ENCODE peak calls at places on chromosomes 5 and 9, in four cellular contexts. O is spleen, Y is sigmoid colon, L is heart left ventricle. C is an unnamed sample.

GRCh38 chr5:160846642-160847041 is 5.4 kb downstream of the ATP10B start:
- DNase-seq in O (no peak), L (no peak), Y (no peak), C (no peak)

GRCh38 chr9:114400219-114400618 is 12.4 kb upstream of the AKNA start:
- DNase-seq in L (no peak), Y (no peak), O (no peak), C (no peak)

GRCh38 chr5:141785135-141785534 is 93.1 kb downstream of the PCDH1 start:
- DNase-seq in Y (no peak), O (peak; percentile 52), L (no peak), C (peak; percentile 56)

GRCh38 chr5:118548761-118549160 is 439.6 kb downstream of the DTWD2 start:
- DNase-seq in L (no peak), Y (no peak), O (no peak), C (no peak)

GRCh38 chr9:120343416-120343815 is 236.6 kb downstream of the CDK5RAP2 start:
- DNase-seq in L (no peak), O (no peak), Y (no peak), C (no peak)

GRCh38 chr9:81787747-81788632 is 98.6 kb upstream of the TLE1 start:
- DNase-seq in O (no peak), Y (peak; percentile 64), L (no peak), C (no peak)

GRCh38 chr9:95880011-95880690 is 4.7 kb downstream of the ERCC6L2 start:
- DNase-seq in L (no peak), Y (no peak), O (no peak), C (no peak)

GRCh38 chr9:131043097-131043496 is 34.1 kb downstream of the LAMC3 start:
- DNase-seq in O (no peak), L (peak; percentile 37), Y (no peak), C (peak; percentile 57)

GRCh38 chr9:83935276-83935890 is 14.2 kb upstream of the KIF27 start:
- DNase-seq in L (no peak), Y (no peak), O (no peak), C (no peak)

GRCh38 chr9:12403721-12404120 is 289.5 kb upstream of the TYRP1 start:
- DNase-seq in L (no peak), Y (no peak), O (no peak), C (no peak)

GRCh38 chr5:156475831-156476551 is 149.0 kb downstream of the SGCD start:
- DNase-seq in L (no peak), Y (peak; percentile 84), O (no peak), C (no peak)

GRCh38 chr9:120886490-120886967 is 9.5 kb upstream of the PHF19 start:
- DNase-seq in L (no peak), O (no peak), Y (peak; percentile 80), C (no peak)

GRCh38 chr9:99948896-99949295 is 42.4 kb downstream of the STX17 start:
- DNase-seq in L (no peak), O (no peak), Y (no peak), C (no peak)

GRCh38 chr9:132479733-132480132 is 69.7 kb downstream of the CFAP77 start:
- DNase-seq in L (no peak), Y (no peak), O (no peak), C (no peak)

GRCh38 chr5:9833871-9834270 is 203.7 kb upstream of the TAS2R1 start:
- DNase-seq in Y (no peak), O (no peak), L (no peak), C (no peak)

GRCh38 chr5:151480384-151480783 is 33.0 kb downstream of the SLC36A1 start:
- DNase-seq in L (no peak), Y (no peak), O (no peak), C (no peak)

GRCh38 chr5:160333726-160334125 is 21.4 kb upstream of the CCNJL start:
- DNase-seq in O (no peak), Y (peak; percentile 13), L (no peak), C (no peak)

GRCh38 chr5:107564896-107565295 is 105.8 kb downstream of the EFNA5 start:
- DNase-seq in L (no peak), Y (no peak), O (no peak), C (no peak)

GRCh38 chr9:114078021-114078780 is at the start of gene AMBP:
- DNase-seq in O (peak; percentile 61), L (no peak), Y (no peak), C (no peak)

GRCh38 chr5:169629847-169630548 is 7.1 kb upstream of the DOCK2 start:
- DNase-seq in Y (no peak), O (no peak), L (no peak), C (no peak)

GRCh38 chr5:83085106-83085505 is 7.8 kb downstream of the XRCC4 start:
- DNase-seq in L (no peak), Y (no peak), O (no peak), C (no peak)

GRCh38 chr5:172881691-172882370 is 47.8 kb downstream of the ERGIC1 start:
- DNase-seq in L (no peak), O (no peak), Y (no peak), C (no peak)

GRCh38 chr9:19409406-19410194 is 791 bp downstream of the ACER2 start:
- DNase-seq in Y (peak; percentile 67), O (peak; percentile 83), L (peak; percentile 67), C (peak; percentile 31)

GRCh38 chr9:121770415-121771273 is 119.2 kb downstream of the DAB2IP start:
- DNase-seq in L (peak; percentile 52), Y (peak; percentile 57), O (peak; percentile 48), C (no peak)

GRCh38 chr5:145941677-145942130 is 5.3 kb downstream of the SH3RF2 start:
- DNase-seq in O (no peak), Y (no peak), L (no peak), C (no peak)

GRCh38 chr5:177546262-177546741 is 8.1 kb downstream of the FAM193B start:
- DNase-seq in O (no peak), Y (peak; percentile 86), L (no peak), C (no peak)

GRCh38 chr9:15155826-15156225 is 151.2 kb downstream of the TTC39B start:
- DNase-seq in O (no peak), Y (no peak), L (no peak), C (no peak)

GRCh38 chr5:3835817-3836216 is 240.2 kb downstream of the IRX1 start:
- DNase-seq in Y (no peak), O (no peak), L (no peak), C (no peak)

GRCh38 chr5:57004800-57005199 is 52.9 kb upstream of the MIER3 start:
- DNase-seq in O (no peak), Y (no peak), L (no peak), C (no peak)

GRCh38 chr5:140273401-140273877 is 29.5 kb downstream of the PFDN1 start:
- DNase-seq in L (no peak), Y (no peak), O (no peak), C (no peak)

GRCh38 chr5:32850792-32851191 is 139.7 kb downstream of the NPR3 start:
- DNase-seq in O (no peak), L (no peak), Y (no peak), C (no peak)

GRCh38 chr5:6448622-6449464 is at the start of gene UBE2QL1:
- DNase-seq in O (peak; percentile 76), Y (no peak), L (no peak), C (no peak)

GRCh38 chr9:128192601-128193371 is 1.4 kb upstream of the CIZ1 start:
- DNase-seq in Y (peak; percentile 93), L (peak; percentile 91), O (peak; percentile 91), C (peak; percentile 93)

GRCh38 chr9:78239506-78239905 is 3.6 kb downstream of the CEP78 start:
- DNase-seq in Y (no peak), L (no peak), O (no peak), C (peak; percentile 58)
- TF ChIP-seq CTCF in Y (no peak), L (no peak), O (no peak), C (peak; percentile 64)

GRCh38 chr9:137190315-137190853 is 1.9 kb downstream of the SSNA1 start:
- DNase-seq in Y (no peak), O (no peak), L (no peak), C (no peak)

GRCh38 chr9:137188086-137188489 is 272 bp downstream of the ANAPC2 start:
- DNase-seq in O (peak; percentile 85), Y (no peak), L (no peak), C (no peak)

GRCh38 chr9:137187386-137187785 is 974 bp downstream of the ANAPC2 start:
- DNase-seq in Y (no peak), L (no peak), O (no peak), C (no peak)

GRCh38 chr9:137189297-137190295 is 1.1 kb downstream of the SSNA1 start:
- DNase-seq in L (no peak), Y (no peak), O (no peak), C (no peak)

GRCh38 chr9:137188490-137189296 is at the start of the genes ANAPC2 and SSNA1:
- DNase-seq in Y (peak; percentile 96), L (peak; percentile 97), O (peak; percentile 97), C (peak; percentile 92)
- TF ChIP-seq POLR2A in Y (peak; percentile 70), L (peak; percentile 95), O (peak; percentile 94), C (peak; percentile 85)

GRCh38 chr9:109745335-109746283 is 34.4 kb upstream of the PALM2AKAP2 start:
- DNase-seq in L (peak; percentile 65), Y (peak; percentile 94), O (no peak), C (no peak)
- H3K36me3 ChIP-seq in L (no peaks in the 10 kb centered on the region), Y (no peaks in the 10 kb centered on the region), O (no peaks in the 10 kb centered on the region), C (no peaks in the 10 kb centered on the region)

GRCh38 chr5:7871560-7872113 is 2.7 kb downstream of the MTRR start:
- DNase-seq in Y (no peak), O (no peak), L (no peak), C (no peak)
- TF ChIP-seq CTCF in Y (no peak), O (no peak), L (no peak), C (no peak)

GRCh38 chr5:58455066-58455465 is 4.8 kb downstream of the PLK2 start:
- DNase-seq in O (no peak), Y (no peak), L (no peak), C (no peak)

GRCh38 chr5:58455966-58456365 is 3.9 kb downstream of the PLK2 start:
- DNase-seq in O (no peak), Y (no peak), L (no peak), C (no peak)

GRCh38 chr5:58456486-58456885 is 3.4 kb downstream of the PLK2 start:
- DNase-seq in L (no peak), Y (no peak), O (no peak), C (no peak)

GRCh38 chr5:58454025-58454424 is 5.9 kb downstream of the PLK2 start:
- DNase-seq in O (no peak), L (no peak), Y (no peak), C (no peak)

DNA sequence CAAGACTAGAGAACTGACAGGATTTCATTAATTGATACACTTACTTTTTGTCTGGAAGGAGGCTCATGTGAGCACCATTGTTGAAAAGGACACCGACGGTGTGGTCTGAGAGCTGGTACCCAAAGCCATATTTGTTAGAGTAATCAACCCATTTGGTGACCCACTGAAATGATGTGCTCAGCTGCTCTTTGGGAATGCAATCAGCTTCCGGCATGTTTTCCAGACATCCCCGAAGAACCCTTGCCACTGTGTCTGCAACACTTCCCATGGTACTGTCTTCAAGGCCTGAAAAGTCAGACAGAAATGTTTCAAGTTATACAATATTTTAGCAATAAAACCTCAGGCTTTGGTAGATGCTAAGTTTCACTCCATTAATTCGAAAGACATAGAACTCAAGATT is 4.4 kb downstream of the PLK2 start:
- DNase-seq in Y (no peak), O (no peak), L (no peak), C (no peak)
- TF ChIP-seq POLR2A in Y (no peak), O (no peak), L (no peak), C (no peak)

C was measured in Peyer's patch.